ENCODE peak calls at places on chromosome 16, in six cellular contexts. U is aorta; W is stimulated activated CD4-positive, alpha-beta T cell treated with anti-CD3 and anti-CD28 coated beads, Interleukin-4, amount 100 ng/mL, for 24 hours; C is putamen; B is T-helper 1 cell; L is iPS DF 19.7. K is an unnamed sample.

GRCh38 chr16:55056585-55057520 is 126.2 kb downstream of the IRX5 start:
- DNase-seq in L (peak), W (no peak), U (no peak), B (no peak), C (no peak), K (peak)

GRCh38 chr16:70684146-70685060 is 1.4 kb downstream of the MTSS2 start:
- DNase-seq in U (peak), L (no peak), B (no peak), C (no peak), W (no peak), K (no peak)

GRCh38 chr16:55521792-55522191 is 12.9 kb downstream of the LPCAT2 start:
- DNase-seq in C (no peak), B (no peak), U (no peak), W (no peak), L (no peak), K (no peak)

GRCh38 chr16:89050119-89050867 is 43.4 kb upstream of the ACSF3 start:
- DNase-seq in U (peak), W (no peak), L (no peak), C (no peak), B (no peak), K (no peak)

GRCh38 chr16:55933038-55933437 is 57.9 kb upstream of the CES5A start:
- DNase-seq in U (no peak), W (no peak), B (no peak), C (no peak), L (no peak), K (no peak)

GRCh38 chr16:10922328-10923145 is 19.7 kb downstream of the DEXI start:
- DNase-seq in W (no peak), U (peak), C (no peak), B (no peak), L (no peak), K (no peak)

GRCh38 chr16:12201216-12201615 is 224.7 kb downstream of the SNX29 start:
- DNase-seq in C (no peak), U (no peak), L (no peak), W (no peak), B (no peak), K (no peak)

GRCh38 chr16:82229800-82230619 is 60.0 kb upstream of the MPHOSPH6 start:
- DNase-seq in B (peak), W (peak), L (peak), U (peak), C (peak), K (peak)

GRCh38 chr16:2147981-2148671 is at the start of gene RAB26:
- DNase-seq in C (peak), B (peak), L (no peak), W (peak), U (peak), K (peak)